ENCODE peak calls at places on chromosomes 5 and 9, in six cellular contexts. O is astrocyte of the spinal cord; B is SW480; U is CD8-positive, alpha-beta T cell; V is EL; R is mesothelial cell of epicardium. T is an unnamed sample.

GRCh38 chr5:37090781-37091180 is 158.4 kb downstream of the CPLANE1 start:
- DNase-seq in O (no peak), B (no peak), U (no peak), V (no peak), R (no peak), T (no peak)

GRCh38 chr5:177536386-177536785 is 18.0 kb downstream of the FAM193B start:
- DNase-seq in O (no peak), B (no peak), U (no peak), V (no peak), R (no peak), T (no peak)

GRCh38 chr5:36840077-36840476 is 36.5 kb upstream of the NIPBL start:
- DNase-seq in O (no peak), B (no peak), U (no peak), V (no peak), R (no peak), T (no peak)

GRCh38 chr5:75156585-75156984 is 80.1 kb downstream of the ANKRD31 start:
- DNase-seq in O (no peak), B (no peak), U (no peak), V (peak), R (no peak), T (no peak)

GRCh38 chr9:90830977-90831376 is 29.4 kb downstream of the SYK start:
- DNase-seq in O (no peak), B (no peak), U (no peak), V (no peak), R (no peak), T (no peak)

GRCh38 chr5:130992095-130992494 is 173.0 kb downstream of the HINT1 start:
- DNase-seq in O (peak), B (no peak), U (no peak), V (peak), R (no peak), T (peak)

GRCh38 chr5:123382252-123382651 is 41.0 kb downstream of the CEP120 start:
- DNase-seq in O (no peak), B (no peak), U (no peak), V (no peak), R (no peak), T (no peak)

GRCh38 chr9:136277746-136278145 is 26.1 kb downstream of the CCDC187 start:
- DNase-seq in O (no peak), B (no peak), U (no peak), V (no peak), R (no peak), T (no peak)

GRCh38 chr5:20972419-20972925 is 984.5 kb upstream of the CDH18 start:
- DNase-seq in O (peak), B (peak), U (no peak), V (no peak), R (no peak), T (peak)

GRCh38 chr5:3226171-3226570 is 369.5 kb upstream of the IRX1 start:
- DNase-seq in O (no peak), B (peak), U (no peak), V (no peak), R (no peak), T (no peak)

GRCh38 chr5:134451618-134452505 is 40.2 kb upstream of the CDKN2AIPNL start:
- DNase-seq in O (peak), B (peak), U (no peak), V (peak), R (no peak), T (peak)

GRCh38 chr9:5122116-5122515 is 63.3 kb downstream of the INSL6 start:
- DNase-seq in O (no peak), B (no peak), U (no peak), V (no peak), R (no peak), T (no peak)

GRCh38 chr5:87099246-87099914 is 168.3 kb upstream of the RASA1 start:
- DNase-seq in O (no peak), B (no peak), U (no peak), V (no peak), R (no peak), T (no peak)

GRCh38 chr5:91288517-91288916 is 94.6 kb downstream of the ARRDC3 start:
- DNase-seq in O (no peak), B (no peak), U (no peak), V (no peak), R (no peak), T (no peak)

GRCh38 chr5:10199700-10200099 is 50.0 kb downstream of the ATPSCKMT start:
- DNase-seq in O (no peak), B (no peak), U (no peak), V (peak), R (no peak), T (peak)

GRCh38 chr5:6483880-6484382 is 35.3 kb downstream of the UBE2QL1 start:
- DNase-seq in O (no peak), B (no peak), U (no peak), V (no peak), R (no peak), T (no peak)

GRCh38 chr5:171858303-171858702 is 72.7 kb downstream of the SMIM23 start:
- DNase-seq in O (no peak), B (peak), U (no peak), V (no peak), R (no peak), T (no peak)

GRCh38 chr5:96931605-96932004 is 4.3 kb upstream of the LNPEP start:
- DNase-seq in O (no peak), B (no peak), U (no peak), V (no peak), R (no peak), T (no peak)

GRCh38 chr5:39470021-39470420 is 45.2 kb upstream of the DAB2 start:
- DNase-seq in O (no peak), B (no peak), U (no peak), V (no peak), R (no peak), T (no peak)

GRCh38 chr9:20732118-20732517 is 48.1 kb downstream of the FOCAD start:
- DNase-seq in O (peak), B (no peak), U (no peak), V (peak), R (no peak), T (no peak)

GRCh38 chr9:87113892-87114291 is 166.6 kb upstream of the GAS1 start:
- DNase-seq in O (no peak), B (no peak), U (no peak), V (no peak), R (no peak), T (no peak)

GRCh38 chr5:26625099-26625498 is 413.3 kb downstream of the CDH9 start:
- DNase-seq in O (no peak), B (no peak), U (no peak), V (no peak), R (no peak), T (no peak)

GRCh38 chr5:78543916-78544315 is 104.7 kb downstream of the LHFPL2 start:
- DNase-seq in O (no peak), B (no peak), U (no peak), V (no peak), R (no peak), T (no peak)

GRCh38 chr9:95177617-95178016 is 139.9 kb downstream of the FANCC start:
- DNase-seq in O (no peak), B (no peak), U (no peak), V (no peak), R (no peak), T (no peak)

GRCh38 chr9:117334101-117334500 is 80.8 kb downstream of the ASTN2 start:
- DNase-seq in O (no peak), B (no peak), U (no peak), V (no peak), R (no peak), T (no peak)

GRCh38 chr5:14463629-14464028 is 118.0 kb upstream of the OTULINL start:
- DNase-seq in O (no peak), B (peak), U (no peak), V (peak), R (no peak), T (peak)

GRCh38 chr5:118069452-118069851 is 918.9 kb downstream of the DTWD2 start:
- DNase-seq in O (no peak), B (no peak), U (no peak), V (no peak), R (no peak), T (no peak)

GRCh38 chr9:137114613-137115393 is at the start of gene DPP7:
- DNase-seq in O (no peak), B (peak), U (peak), V (peak), R (peak), T (peak)

GRCh38 chr9:107280543-107280942 is 2.5 kb upstream of the RAD23B start:
- DNase-seq in O (no peak), B (no peak), U (no peak), V (peak), R (no peak), T (no peak)

GRCh38 chr9:93278164-93278563 is 94.2 kb downstream of the WNK2 start:
- DNase-seq in O (no peak), B (no peak), U (no peak), V (no peak), R (no peak), T (no peak)

GRCh38 chr5:150623152-150623877 is 17.1 kb upstream of the SYNPO start:
- DNase-seq in O (no peak), B (no peak), U (no peak), V (no peak), R (no peak), T (no peak)

GRCh38 chr5:113162770-113163169 is 186.2 kb downstream of the DCP2 start:
- DNase-seq in O (peak), B (peak), U (no peak), V (peak), R (no peak), T (peak)

GRCh38 chr9:127081250-127082185 is 40.9 kb downstream of the ANGPTL2 start:
- DNase-seq in O (no peak), B (no peak), U (no peak), V (no peak), R (no peak), T (no peak)

GRCh38 chr9:36781532-36781931 is 208.8 kb downstream of the MELK start:
- DNase-seq in O (peak), B (peak), U (no peak), V (peak), R (no peak), T (no peak)

GRCh38 chr5:148186248-148187003 is 16.4 kb upstream of the SPINK6 start:
- DNase-seq in O (peak), B (no peak), U (no peak), V (peak), R (no peak), T (peak)

GRCh38 chr9:135596211-135596610 is 34.7 kb downstream of the PAEP start:
- DNase-seq in O (no peak), B (no peak), U (no peak), V (no peak), R (no peak), T (no peak)

GRCh38 chr9:128528445-128529160 is 23.8 kb upstream of the SPTAN1 start:
- DNase-seq in O (no peak), B (no peak), U (no peak), V (peak), R (no peak), T (no peak)

GRCh38 chr9:121267689-121268597 is at the start of gene GSN:
- DNase-seq in O (peak), B (peak), U (peak), V (peak), R (peak), T (peak)

GRCh38 chr9:3386753-3387152 is 139.0 kb downstream of the RFX3 start:
- DNase-seq in O (no peak), B (no peak), U (no peak), V (no peak), R (no peak), T (no peak)

T was measured in GM03348.